ENCODE peak calls at places on chromosome 16, in five cellular contexts. Z, E, G, Q and B are unnamed samples.

GRCh38 chr16:50067290-50067853 is 1.6 kb downstream of the HEATR3 start:
- DNase-seq in Z (no peak), G (no peak), E (peak), Q (peak), B (peak)

GRCh38 chr16:77414752-77415231 is 20.0 kb downstream of the ADAMTS18 start:
- DNase-seq in Z (no peak), Q (peak), E (no peak), G (no peak), B (no peak)

GRCh38 chr16:1781758-1782407 is 488 bp downstream of the SPSB3 start:
- DNase-seq in Z (peak), E (no peak), Q (no peak), G (no peak), B (no peak)

GRCh38 chr16:10889880-10890279 is 12.9 kb downstream of the CIITA start:
- DNase-seq in G (no peak), Z (no peak), Q (no peak), E (no peak), B (no peak)

GRCh38 chr16:81582655-81583441 is 138.2 kb downstream of the CMIP start:
- DNase-seq in E (peak), Z (peak), Q (no peak), G (no peak), B (no peak)

GRCh38 chr16:59545666-59546065 is 811.5 kb upstream of the GOT2 start:
- DNase-seq in E (no peak), Z (no peak), Q (no peak), G (no peak), B (no peak)

GRCh38 chr16:15757630-15758251 is 99.1 kb downstream of the MYH11 start:
- DNase-seq in G (no peak), E (no peak), Q (no peak), Z (no peak), B (no peak)

GRCh38 chr16:28181557-28181914 is 30.2 kb downstream of the XPO6 start:
- DNase-seq in Q (peak), Z (peak), G (no peak), E (peak), B (no peak)

GRCh38 chr16:35252356-35252936 is 1793.0 kb downstream of the TP53TG3F start:
- DNase-seq in G (no peak), E (no peak), Q (peak), Z (no peak), B (no peak)

GRCh38 chr16:68718596-68718995 is 18.5 kb upstream of the CDH1 start:
- DNase-seq in G (no peak), E (no peak), Z (no peak), Q (peak), B (no peak)

GRCh38 chr16:46932802-46933201 is 40.7 kb downstream of the DNAJA2 start:
- DNase-seq in Q (no peak), E (no peak), Z (no peak), G (peak), B (peak)

DNA sequence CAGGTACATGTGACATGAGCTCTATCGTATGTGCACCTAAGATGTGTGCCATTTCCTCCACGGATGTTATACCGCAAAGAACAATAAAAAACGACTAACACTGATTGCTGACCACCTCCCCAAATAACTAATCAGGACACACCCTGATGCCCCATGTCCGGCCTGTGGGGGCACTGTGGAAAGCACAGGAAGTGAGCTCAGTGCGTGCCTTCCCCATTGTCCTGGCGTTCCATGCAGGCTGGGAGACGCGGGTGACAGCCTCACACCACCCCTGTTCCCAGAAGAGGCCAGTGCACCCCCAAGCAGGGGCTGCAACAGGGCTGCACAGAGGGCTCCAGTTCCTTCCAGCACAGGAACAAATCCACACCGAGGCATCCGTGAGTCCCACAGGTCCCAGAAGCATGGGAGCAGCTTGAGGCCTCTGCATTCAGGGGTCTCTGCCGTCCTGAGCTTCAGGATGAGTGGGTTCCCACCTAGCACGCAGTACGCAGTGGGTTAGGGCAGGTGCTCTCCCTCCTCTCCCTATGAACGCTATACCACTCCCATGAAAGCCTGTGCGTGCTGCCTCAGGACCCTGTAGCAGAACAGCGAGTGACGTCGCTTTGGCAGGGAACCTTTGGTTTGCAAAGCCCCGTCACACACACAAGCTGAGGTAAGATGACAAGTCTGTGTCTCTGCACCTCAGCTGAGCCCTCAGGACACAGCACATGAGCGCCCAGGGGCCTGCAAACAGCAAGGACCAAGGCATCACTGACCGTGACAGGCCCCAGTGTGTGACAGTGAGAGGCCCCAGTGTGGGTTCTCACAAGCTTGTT is 117.7 kb downstream of the ZNF778 start:
- DNase-seq in G (no peak), E (no peak), Q (no peak), Z (no peak), B (no peak)
- TF ChIP-seq CTCF in G (no peak), E (peak), Q (peak), Z (peak), B (no peak)

GRCh38 chr16:67246081-67246944 is 968 bp downstream of the FHOD1 start:
- DNase-seq in Z (peak), Q (peak), G (peak), E (peak), B (peak)
- TF ChIP-seq CTCF in Z (peak), Q (peak), G (peak), E (peak), B (peak)

DNA sequence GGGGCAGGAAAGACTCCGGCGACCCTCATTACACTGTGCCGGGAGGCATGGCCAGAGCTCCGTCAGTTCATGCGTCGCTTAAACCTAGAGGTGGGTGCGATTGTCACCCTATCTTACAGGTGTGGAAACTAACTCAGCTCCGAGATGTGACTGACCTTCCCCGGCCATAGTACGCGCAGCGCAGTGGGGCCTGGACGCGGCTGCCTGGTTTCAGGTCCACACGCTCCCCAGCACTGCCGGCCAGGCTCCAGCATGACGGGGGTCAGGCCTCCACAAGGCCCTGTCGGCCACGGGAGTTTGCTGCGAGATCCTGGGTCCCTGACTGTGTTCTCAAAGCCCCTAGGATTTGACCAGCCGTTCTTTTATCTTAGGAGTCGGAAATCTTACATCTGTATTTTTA is 34.4 kb downstream of the JPH3 start:
- DNase-seq in E (no peak), Q (no peak), Z (no peak), G (no peak), B (no peak)
- TF ChIP-seq CTCF in E (peak), Q (no peak), Z (no peak), G (no peak), B (no peak)

DNA sequence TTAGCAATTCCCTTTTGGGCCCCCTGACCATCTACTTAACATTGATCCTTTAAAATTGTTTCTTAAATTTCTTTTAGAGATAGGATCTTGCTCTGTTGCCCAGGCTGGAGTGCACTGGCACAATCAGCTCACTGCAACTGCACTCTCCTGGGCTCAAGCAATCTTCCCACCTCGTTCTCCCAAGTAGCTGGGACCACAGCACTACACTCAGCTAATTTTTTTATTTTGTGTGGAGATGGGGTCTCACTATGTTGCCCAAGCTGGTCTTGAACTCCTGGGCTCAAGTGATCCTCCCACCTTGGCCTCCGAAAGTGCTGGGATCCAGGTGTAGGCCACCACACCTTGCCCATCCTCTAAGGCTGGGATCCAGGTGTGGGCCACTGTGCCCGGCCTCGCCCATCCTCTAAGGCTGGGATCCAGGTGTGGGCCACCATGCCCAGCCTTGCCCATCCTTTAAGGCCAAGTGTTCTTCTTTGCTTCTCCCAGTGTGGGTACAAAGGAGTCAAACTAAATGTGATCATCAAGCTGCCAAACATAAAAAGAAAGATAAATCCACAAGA is 13.2 kb downstream of the C16orf95 start:
- DNase-seq in G (no peak), E (no peak), Q (no peak), Z (no peak), B (no peak)
- TF ChIP-seq CTCF in G (no peak), E (no peak), Q (no peak), Z (no peak), B (no peak)

DNA sequence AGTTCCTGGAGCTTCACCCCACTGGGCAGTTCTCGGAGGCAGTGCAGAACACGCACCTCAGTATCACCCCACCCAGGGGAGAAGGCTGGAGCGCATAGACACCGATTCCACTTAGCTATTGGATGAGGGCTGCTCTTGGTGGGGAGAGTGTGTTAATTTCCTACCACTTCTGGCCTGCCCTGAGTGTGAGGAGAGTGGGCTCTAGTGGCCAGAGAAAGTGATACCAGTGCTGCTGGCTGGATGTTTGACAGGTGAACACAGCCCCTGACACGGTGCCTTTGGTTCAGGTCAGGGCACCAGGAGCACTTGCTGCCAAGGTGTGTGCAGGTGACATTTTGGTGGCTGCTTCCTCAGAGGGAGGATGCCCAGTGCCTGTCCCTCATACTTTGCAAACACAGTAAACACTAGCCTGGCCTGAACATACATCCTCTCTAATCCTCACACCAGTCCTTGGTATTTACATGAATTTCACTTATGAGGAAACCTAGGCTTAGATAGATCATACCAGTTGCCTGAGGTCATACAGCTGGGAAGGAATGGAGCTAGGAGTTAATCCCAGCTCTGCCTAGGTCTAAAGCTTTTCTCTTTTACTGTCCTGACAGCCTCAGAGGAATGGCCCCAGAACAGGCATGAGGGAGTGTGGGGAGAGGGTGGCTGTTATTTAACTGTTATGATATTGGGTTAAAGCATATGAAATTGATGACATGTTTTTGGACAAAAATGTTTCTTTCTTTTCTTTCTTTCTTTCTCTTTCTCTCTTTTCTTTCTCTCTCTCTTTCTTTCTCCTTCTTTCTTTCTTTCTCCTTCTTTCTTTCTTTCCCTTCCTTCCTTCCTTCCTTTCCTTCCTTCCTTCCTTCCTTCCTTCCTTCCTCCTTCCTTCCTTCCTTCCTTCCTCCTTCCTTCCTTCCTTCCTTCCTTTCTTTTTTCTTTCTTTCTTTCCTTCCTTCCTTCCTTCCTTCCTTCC is 21.0 kb upstream of the ITGAX start:
- DNase-seq in Q (no peak), Z (no peak), E (peak), G (peak), B (peak)
- TF ChIP-seq CTCF in Q (peak), Z (peak), E (peak), G (peak), B (peak)